ENCODE peak calls at places on chromosomes 1 and 21, in four cellular contexts. Z is fibroblast of lung, G is PC-3, B is mammary epithelial cell. V is an unnamed sample. For H3K4me1 and H3K36me3, the result is how much of the 10 kb centered on the place peaks cover.

GRCh38 chr1:194537521-194537920 is 1351.1 kb upstream of the B3GALT2 start:
- DNase-seq in Z (no peak), G (no peak), B (no peak), V (no peak)

GRCh38 chr1:113255038-113255727 is 135.1 kb upstream of the MAGI3 start:
- DNase-seq in Z (no peak), G (peak), B (no peak), V (no peak)

GRCh38 chr1:230568008-230568407 is 74.3 kb upstream of the COG2 start:
- DNase-seq in Z (no peak), G (peak), B (peak), V (no peak)

GRCh38 chr1:63960326-63960725 is 186.5 kb downstream of the ROR1 start:
- DNase-seq in Z (peak), G (no peak), B (no peak), V (no peak)

GRCh38 chr1:32701421-32701911 is 1.1 kb downstream of the SYNC start:
- DNase-seq in Z (no peak), G (no peak), B (no peak), V (no peak)

GRCh38 chr1:55716610-55717009 is 501.4 kb upstream of the USP24 start:
- DNase-seq in Z (peak), G (no peak), B (peak), V (no peak)

GRCh38 chr21:33264561-33264960 is 1.6 kb upstream of the IL10RB start:
- DNase-seq in Z (no peak), G (no peak), B (no peak), V (no peak)

GRCh38 chr1:48676822-48677221 is 99.9 kb downstream of the BEND5 start:
- DNase-seq in Z (no peak), G (no peak), B (no peak), V (no peak)

GRCh38 chr21:25885880-25886279 is 151.1 kb downstream of the GABPA start:
- DNase-seq in Z (no peak), G (peak), B (no peak), V (no peak)

GRCh38 chr1:17765444-17766411 is 10.6 kb downstream of the ACTL8 start:
- DNase-seq in Z (peak), G (peak), B (peak), V (no peak)

GRCh38 chr1:2391034-2391384 is 345 bp downstream of the MORN1 start:
- DNase-seq in Z (no peak), G (no peak), B (peak), V (no peak)

GRCh38 chr1:90149101-90149500 is 154.2 kb downstream of the ZNF326 start:
- DNase-seq in Z (no peak), G (no peak), B (no peak), V (no peak)

GRCh38 chr1:201653238-201653637 is 114.3 kb downstream of the NAV1 start:
- DNase-seq in Z (no peak), G (no peak), B (no peak), V (no peak)

GRCh38 chr1:2602311-2602835 is 15.8 kb downstream of the PRXL2B start:
- DNase-seq in Z (no peak), G (no peak), B (no peak), V (no peak)

GRCh38 chr1:53587252-53587992 is 128.2 kb downstream of the DMRTB1 start:
- DNase-seq in Z (no peak), G (no peak), B (no peak), V (no peak)

GRCh38 chr1:231724876-231725647 is 98.5 kb downstream of the DISC1 start:
- DNase-seq in Z (peak), G (peak), B (peak), V (no peak)

GRCh38 chr1:15751739-15752138 is 6.9 kb upstream of the FBLIM1 start:
- DNase-seq in Z (no peak), G (no peak), B (no peak), V (no peak)

GRCh38 chr1:98323906-98324358 is 337.6 kb upstream of the SNX7 start:
- DNase-seq in Z (peak), G (peak), B (peak), V (no peak)

GRCh38 chr1:160801836-160802580 is 6.0 kb downstream of the LY9 start:
- DNase-seq in Z (no peak), G (no peak), B (no peak), V (no peak)

GRCh38 chr1:244304156-244304555 is 147.6 kb downstream of the ADSS2 start:
- DNase-seq in Z (no peak), G (no peak), B (no peak), V (no peak)

GRCh38 chr1:21355956-21356355 is 65.7 kb upstream of the ECE1 start:
- DNase-seq in Z (no peak), G (no peak), B (peak), V (no peak)

GRCh38 chr1:76430532-76430931 is 356.0 kb downstream of the ST6GALNAC3 start:
- DNase-seq in Z (no peak), G (no peak), B (no peak), V (no peak)

GRCh38 chr1:49297783-49298182 is 521.1 kb upstream of the BEND5 start:
- DNase-seq in Z (no peak), G (no peak), B (no peak), V (no peak)

GRCh38 chr21:38048241-38048640 is 132.0 kb upstream of the KCNJ6 start:
- DNase-seq in Z (no peak), G (no peak), B (no peak), V (no peak)

GRCh38 chr1:5621692-5622091 is 370.5 kb downstream of the NPHP4 start:
- DNase-seq in Z (no peak), G (no peak), B (peak), V (no peak)

GRCh38 chr1:202054094-202054493 is 43.7 kb downstream of the ELF3 start:
- DNase-seq in Z (no peak), G (no peak), B (no peak), V (no peak)

GRCh38 chr1:42891471-42891870 is 45.1 kb downstream of the ZNF691 start:
- DNase-seq in Z (no peak), G (no peak), B (no peak), V (no peak)

GRCh38 chr1:42784946-42785693 is at the start of gene TMEM269:
- DNase-seq in Z (peak), G (no peak), B (no peak), V (no peak)

GRCh38 chr1:248703674-248704073 is 1.1 kb upstream of the OR14I1 start:
- DNase-seq in Z (no peak), G (no peak), B (no peak), V (no peak)
- TF ChIP-seq CTCF in Z (no peak), G (peak), B (no peak), V (no peak)

GRCh38 chr1:151831605-151832004 is at the start of gene RORC:
- DNase-seq in Z (no peak), G (no peak), B (no peak), V (no peak)
- H3K4me1 ChIP-seq in Z (under half), G (under half), B (under half), V (under half)

GRCh38 chr1:198734323-198735008 is 95.6 kb downstream of the PTPRC start:
- DNase-seq in Z (no peak), G (no peak), B (no peak), V (no peak)
- H3K36me3 ChIP-seq in Z (under half), G (under half), B (under half), V (under half)

DNA sequence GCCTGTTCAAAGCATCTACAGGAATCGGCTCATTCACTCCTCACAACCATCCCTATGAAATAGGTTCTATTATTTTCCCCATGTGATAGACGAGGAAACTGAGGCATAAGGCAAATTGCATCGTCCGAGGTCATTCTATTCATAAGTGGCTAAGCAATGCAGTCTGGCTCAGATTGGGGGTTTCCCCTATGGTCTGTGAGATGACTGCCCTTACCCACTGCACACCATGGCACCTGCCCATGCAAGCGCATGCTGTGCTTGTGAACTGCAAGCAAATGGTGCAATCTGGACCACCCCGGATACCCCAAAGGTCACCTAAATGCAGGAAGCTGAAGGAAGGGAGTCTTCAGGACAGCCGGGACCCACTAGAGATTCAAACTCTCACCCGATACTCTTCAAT is 123.4 kb upstream of the SOD1 start:
- DNase-seq in Z (no peak), G (no peak), B (no peak), V (no peak)
- TF ChIP-seq CTCF in Z (no peak), G (no peak), B (no peak), V (no peak)

GRCh38 chr1:186775031-186775430 is 53.7 kb upstream of the PLA2G4A start:
- DNase-seq in Z (no peak), G (no peak), B (no peak), V (no peak)
- H3K4me1 ChIP-seq in Z (under half), G (under half), B (under half), V (under half)

GRCh38 chr1:192563129-192563528 is 12.4 kb upstream of the RGS1 start:
- DNase-seq in Z (no peak), G (no peak), B (no peak), V (no peak)
- H3K36me3 ChIP-seq in Z (under half), G (under half), B (under half), V (under half)

DNA sequence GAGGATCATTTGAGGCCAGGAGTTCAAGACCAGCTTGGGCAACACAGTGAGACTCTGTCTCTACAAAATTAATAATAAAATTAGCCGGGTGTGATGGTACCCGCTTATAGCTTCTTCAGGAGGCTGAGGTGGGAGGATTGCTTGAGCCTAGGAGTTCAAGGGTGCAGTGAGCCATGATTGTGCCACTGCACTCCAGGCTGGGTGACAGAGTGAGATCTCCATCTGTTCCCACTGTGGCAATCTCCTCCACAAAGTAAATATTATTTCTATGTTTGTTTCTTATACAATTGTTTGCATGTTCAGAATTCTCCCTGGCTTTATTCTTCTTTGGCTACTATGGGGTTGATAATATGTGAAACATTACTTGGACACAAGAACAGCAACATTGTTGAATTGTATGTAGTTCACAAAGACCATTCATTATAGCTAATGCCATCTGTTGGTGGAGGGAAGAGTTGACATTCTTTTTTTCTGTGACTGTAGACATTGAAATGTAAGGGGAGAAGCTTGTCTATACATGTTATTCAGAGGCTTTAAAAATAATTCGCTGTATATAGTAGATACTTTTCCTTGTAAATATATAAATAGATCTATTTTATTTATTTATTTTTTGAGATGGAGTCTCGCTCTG is 47.8 kb upstream of the SRSF10 start:
- DNase-seq in Z (peak), G (peak), B (peak), V (no peak)
- TF ChIP-seq CTCF in Z (peak), G (peak), B (peak), V (peak)

GRCh38 chr1:212683357-212683722 is 16.3 kb downstream of the BATF3 start:
- DNase-seq in Z (no peak), G (no peak), B (no peak), V (no peak)
- H3K4me1 ChIP-seq in Z (under half), G (under half), B (under half), V (under half)

DNA sequence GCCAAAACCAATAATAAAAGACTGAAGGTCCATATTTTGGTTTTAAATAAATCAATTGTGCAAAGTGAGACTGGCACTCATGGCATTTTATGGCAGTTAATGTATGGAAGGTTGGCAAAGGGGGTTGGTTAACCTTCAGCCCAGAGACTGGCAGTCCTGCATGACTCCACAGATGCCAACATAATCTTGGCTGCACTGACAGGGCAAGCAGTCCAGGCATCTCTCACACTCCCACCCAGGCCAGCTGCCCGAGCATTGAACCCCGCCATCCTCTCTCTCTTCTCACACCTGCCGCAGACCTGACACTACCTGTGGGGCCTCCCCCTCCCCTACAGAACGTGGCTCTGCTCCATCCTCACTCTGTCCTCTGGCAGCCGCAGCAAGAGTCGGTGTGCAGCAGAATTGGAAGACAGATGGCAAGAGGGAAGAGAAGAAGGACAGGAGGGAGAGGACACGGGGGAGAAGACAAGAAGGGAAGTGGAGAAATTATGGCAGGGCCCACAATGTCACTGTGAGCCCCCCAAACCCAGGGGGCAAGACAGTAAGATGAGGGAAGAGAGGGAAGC is 43.7 kb downstream of the ITPKB start:
- DNase-seq in Z (no peak), G (no peak), B (no peak), V (no peak)
- H3K36me3 ChIP-seq in Z (under half), G (under half), B (under half), V (under half)

V was measured in ascending aorta.